ENCODE peak calls at places on chromosomes 12 and 14, in eight cellular contexts. O is body of pancreas; T is CD4-positive, alpha-beta T cell; Q is PC-3; C is cardiac muscle cell; Y is heart right ventricle; X is colonic mucosa; E is A549. B is an unnamed sample.

GRCh38 chr12:50936821-50937220 is 15.5 kb upstream of the HIGD1C start:
- DNase-seq in O (no peak), T (no peak), Q (no peak), C (no peak), Y (no peak), X (no peak), E (no peak), B (no peak)

GRCh38 chr12:63814146-63814774 is 30.2 kb upstream of the SRGAP1 start:
- DNase-seq in O (no peak), T (no peak), Q (no peak), C (no peak), Y (no peak), X (no peak), E (no peak), B (no peak)

GRCh38 chr12:86081798-86082197 is 174.4 kb downstream of the MGAT4C start:
- DNase-seq in O (no peak), T (no peak), Q (no peak), C (no peak), Y (no peak), X (no peak), E (no peak), B (no peak)

GRCh38 chr14:37202812-37203211 is 5.1 kb downstream of the MIPOL1 start:
- DNase-seq in O (no peak), T (no peak), Q (peak; percentile 53), C (no peak), Y (no peak), X (no peak), E (no peak), B (no peak)

GRCh38 chr14:67186789-67187188 is 2.5 kb upstream of the GARIN2 start:
- DNase-seq in O (no peak), T (no peak), Q (peak; percentile 45), C (no peak), Y (no peak), X (no peak), E (no peak), B (no peak)

GRCh38 chr12:127125607-127126259 is 1141.2 kb upstream of the TMEM132C start:
- DNase-seq in O (no peak), T (no peak), Q (peak; percentile 99), C (no peak), Y (no peak), X (peak; percentile 19), E (peak; percentile 94), B (no peak)

GRCh38 chr14:89498836-89499235 is 81.8 kb upstream of the FOXN3 start:
- DNase-seq in O (no peak), T (no peak), Q (no peak), C (no peak), Y (no peak), X (no peak), E (no peak), B (no peak)

GRCh38 chr14:101467181-101467926 is 93.9 kb upstream of the DIO3 start:
- DNase-seq in O (no peak), T (no peak), Q (no peak), C (no peak), Y (no peak), X (no peak), E (no peak), B (no peak)

GRCh38 chr12:87814625-87815024 is 214.6 kb downstream of the C12orf50 start:
- DNase-seq in O (no peak), T (no peak), Q (no peak), C (no peak), Y (no peak), X (no peak), E (no peak), B (no peak)

GRCh38 chr12:41368006-41368405 is 179.9 kb downstream of the PDZRN4 start:
- DNase-seq in O (no peak), T (no peak), Q (peak; percentile 28), C (no peak), Y (no peak), X (no peak), E (no peak), B (no peak)

GRCh38 chr12:100955139-100955538 is 160.6 kb downstream of the ANO4 start:
- DNase-seq in O (no peak), T (no peak), Q (peak; percentile 40), C (peak; percentile 30), Y (no peak), X (no peak), E (no peak), B (no peak)

GRCh38 chr12:75884465-75884985 is 147.1 kb downstream of the PHLDA1 start:
- DNase-seq in O (no peak), T (no peak), Q (no peak), C (no peak), Y (no peak), X (no peak), E (no peak), B (no peak)

GRCh38 chr14:102046337-102047278 is 40.2 kb downstream of the HSP90AA1 start:
- DNase-seq in O (peak; percentile 95), T (no peak), Q (peak; percentile 71), C (peak; percentile 94), Y (peak; percentile 81), X (peak; percentile 88), E (peak; percentile 58), B (peak; percentile 65)

GRCh38 chr12:49907352-49907751 is 3.7 kb upstream of the FAIM2 start:
- DNase-seq in O (no peak), T (no peak), Q (no peak), C (no peak), Y (no peak), X (no peak), E (no peak), B (no peak)

DNA sequence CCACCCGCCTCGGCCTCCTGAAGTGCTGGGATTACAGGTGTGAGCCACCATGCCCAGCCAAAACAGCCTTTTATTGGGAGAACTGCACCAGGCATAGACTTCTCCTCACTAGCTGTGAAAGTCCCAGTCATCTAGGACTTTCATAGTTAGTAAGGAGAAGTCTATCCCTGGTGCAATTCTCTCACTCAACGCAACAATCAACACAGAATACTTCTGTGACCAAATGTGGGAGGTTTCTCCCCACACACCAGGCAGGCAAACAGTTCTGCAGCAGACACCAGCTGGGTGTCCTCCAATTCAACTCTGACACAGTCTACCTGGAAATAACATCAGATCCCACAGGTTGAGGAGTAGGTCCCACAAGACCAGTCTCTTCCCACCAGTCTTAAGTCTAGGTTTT is 14.7 kb downstream of the ACOT6 start:
- DNase-seq in O (no peak), T (no peak), Q (no peak), C (no peak), Y (no peak), X (no peak), E (no peak), B (no peak)
- TF ChIP-seq CTCF in O (no peak), T (no peak), Q (no peak), C (no peak), Y (no peak), X (no peak), E (no peak), B (no peak)

GRCh38 chr12:53211476-53212381 is 4.7 kb upstream of the ITGB7 start:
- DNase-seq in O (no peak), T (no peak), Q (no peak), C (no peak), Y (no peak), X (no peak), E (no peak), B (no peak)
- TF ChIP-seq CTCF in O (no peak), T (peak; percentile 44), Q (peak; percentile 61), C (peak; percentile 33), Y (no peak), X (no peak), E (peak; percentile 55), B (peak; percentile 53)

DNA sequence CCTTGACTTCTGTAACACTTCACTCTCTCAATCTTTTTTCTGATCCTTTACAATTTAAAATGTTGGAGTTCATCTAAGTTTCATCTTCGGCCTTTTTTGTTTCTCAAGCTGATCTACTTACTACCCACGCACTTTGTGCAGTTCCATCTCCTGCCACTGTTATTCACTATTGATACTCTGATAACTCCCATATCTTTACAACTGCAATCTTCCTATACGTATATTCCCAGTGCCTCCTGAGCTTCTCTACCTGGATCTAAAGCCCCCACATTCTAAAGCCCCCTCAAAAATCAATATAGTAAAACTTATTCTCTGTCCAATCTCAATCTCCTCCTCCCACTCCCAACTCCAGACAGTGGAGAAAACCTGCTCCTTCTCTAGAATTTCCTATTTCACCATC is 5.9 kb downstream of the ATG2B start:
- DNase-seq in O (no peak), T (no peak), Q (no peak), C (no peak), Y (no peak), X (no peak), E (no peak), B (no peak)
- TF ChIP-seq CTCF in O (no peak), T (no peak), Q (no peak), C (no peak), Y (no peak), X (no peak), E (no peak), B (peak; percentile 12)

GRCh38 chr12:117090388-117090787 is 8.8 kb downstream of the TESC start:
- DNase-seq in O (no peak), T (no peak), Q (no peak), C (no peak), Y (no peak), X (no peak), E (no peak), B (no peak)
- TF ChIP-seq CTCF in O (no peak), T (no peak), Q (no peak), C (no peak), Y (no peak), X (no peak), E (no peak), B (no peak)

GRCh38 chr12:77521458-77522115 is 309.1 kb upstream of the NAV3 start:
- DNase-seq in O (no peak), T (no peak), Q (no peak), C (no peak), Y (no peak), X (no peak), E (no peak), B (no peak)
- TF ChIP-seq CTCF in O (no peak), T (no peak), Q (no peak), C (no peak), Y (no peak), X (no peak), E (no peak), B (no peak)

DNA sequence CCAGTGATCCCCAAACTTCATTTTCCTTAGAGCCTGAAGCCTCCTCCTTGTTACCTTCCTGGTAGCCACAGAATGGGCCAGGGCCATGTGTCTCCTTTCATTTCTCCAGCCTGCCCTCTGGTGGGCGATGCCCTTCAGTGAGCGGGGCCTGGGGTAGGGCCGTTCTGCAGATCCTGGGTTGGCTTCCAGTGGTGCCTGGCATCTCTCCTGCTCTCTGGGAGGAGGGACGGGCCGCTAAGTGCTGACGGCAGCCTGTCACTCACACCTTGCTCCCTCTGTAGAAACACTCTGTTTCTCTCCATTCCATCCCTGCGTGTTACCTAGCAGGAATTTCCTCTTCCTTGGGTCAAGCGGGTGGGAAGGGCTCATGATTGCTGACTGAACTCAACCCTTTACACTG is 232.1 kb downstream of the CACNA1C start:
- DNase-seq in O (peak; percentile 56), T (no peak), Q (peak; percentile 59), C (peak; percentile 91), Y (peak; percentile 86), X (peak; percentile 79), E (peak; percentile 47), B (peak; percentile 78)
- TF ChIP-seq CTCF in O (peak; percentile 29), T (no peak), Q (peak; percentile 71), C (peak; percentile 80), Y (peak; percentile 29), X (peak; percentile 57), E (peak; percentile 39), B (peak; percentile 88)

DNA sequence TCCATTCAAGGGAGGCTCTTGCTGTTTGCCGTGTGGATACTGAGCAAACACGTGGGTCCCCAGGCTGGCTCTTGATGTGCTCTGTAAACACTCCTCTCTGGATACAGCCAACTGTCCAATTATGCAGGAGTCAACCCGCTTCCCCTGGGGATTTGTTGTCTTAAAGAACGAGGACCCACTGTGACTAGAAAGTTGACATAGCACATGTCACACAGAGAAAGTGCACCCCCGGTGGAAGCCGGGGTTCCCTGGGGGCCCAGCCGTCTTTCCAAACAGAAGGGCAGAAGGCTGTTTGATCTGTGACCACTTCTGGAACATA is 75.9 kb upstream of the CEP83 start:
- DNase-seq in O (peak; percentile 10), T (no peak), Q (no peak), C (no peak), Y (no peak), X (no peak), E (no peak), B (no peak)
- TF ChIP-seq CTCF in O (no peak), T (no peak), Q (no peak), C (no peak), Y (no peak), X (no peak), E (no peak), B (no peak)